ENCODE peak calls at places on chromosomes 2 and 18, in seven cellular contexts. O is adipocyte; Y is CD4-positive, CD25-positive, alpha-beta regulatory T cell; K is A549; D is adrenal gland; U is GM23248; C is CD4-positive, alpha-beta memory T cell. S is an unnamed sample.
A peak's percentile ranks its signal among the peaks of the same experiment; 100 is the strongest.

GRCh38 chr2:131417886-131418285 is 53.9 kb upstream of the RAB6D start:
- DNase-seq in O (no peak), Y (no peak), K (no peak), D (no peak), U (no peak), C (no peak), S (no peak)

GRCh38 chr18:22347624-22348511 is 69.8 kb downstream of the CTAGE1 start:
- DNase-seq in O (peak; percentile 67), Y (no peak), K (no peak), D (peak; percentile 38), U (peak; percentile 57), C (no peak), S (no peak)

GRCh38 chr2:237181844-237182243 is 96.2 kb downstream of the COPS8 start:
- DNase-seq in O (peak; percentile 71), Y (no peak), K (peak; percentile 89), D (peak; percentile 35), U (peak; percentile 90), C (no peak), S (no peak)

GRCh38 chr2:239881031-239881471 is 144.1 kb downstream of the NDUFA10 start:
- DNase-seq in O (no peak), Y (no peak), K (no peak), D (no peak), U (no peak), C (no peak), S (peak; percentile 3)

GRCh38 chr2:201697899-201698298 is 545 bp downstream of the MPP4 start:
- DNase-seq in O (peak; percentile 81), Y (no peak), K (no peak), D (peak; percentile 33), U (peak; percentile 91), C (no peak), S (no peak)

GRCh38 chr2:11899264-11899818 is 152.9 kb downstream of the LPIN1 start:
- DNase-seq in O (peak; percentile 68), Y (no peak), K (no peak), D (no peak), U (peak; percentile 80), C (no peak), S (no peak)

GRCh38 chr2:212956665-212957064 is 194.7 kb downstream of the IKZF2 start:
- DNase-seq in O (peak; percentile 61), Y (no peak), K (no peak), D (no peak), U (no peak), C (no peak), S (no peak)

GRCh38 chr2:182368446-182368845 is 58.4 kb downstream of the PDE1A start:
- DNase-seq in O (peak; percentile 43), Y (no peak), K (peak; percentile 56), D (no peak), U (peak; percentile 78), C (no peak), S (no peak)

GRCh38 chr2:168192839-168193616 is 54.4 kb downstream of the STK39 start:
- DNase-seq in O (no peak), Y (peak; percentile 83), K (no peak), D (no peak), U (no peak), C (peak; percentile 80), S (peak; percentile 82)

GRCh38 chr2:179981085-179981484 is 26.0 kb downstream of the CWC22 start:
- DNase-seq in O (peak; percentile 52), Y (no peak), K (no peak), D (no peak), U (peak; percentile 71), C (no peak), S (no peak)

GRCh38 chr2:134181219-134181618 is 72.7 kb upstream of the MGAT5 start:
- DNase-seq in O (no peak), Y (peak; percentile 84), K (no peak), D (no peak), U (no peak), C (peak; percentile 78), S (peak; percentile 49)

GRCh38 chr2:230934291-230935131 is 9.5 kb upstream of the GPR55 start:
- DNase-seq in O (no peak), Y (no peak), K (no peak), D (no peak), U (no peak), C (no peak), S (no peak)

GRCh38 chr18:6747646-6748045 is 18.1 kb downstream of the ARHGAP28 start:
- DNase-seq in O (peak; percentile 79), Y (no peak), K (no peak), D (no peak), U (peak; percentile 77), C (no peak), S (no peak)

GRCh38 chr18:55290898-55291297 is 297.1 kb downstream of the TCF4 start:
- DNase-seq in O (peak; percentile 42), Y (no peak), K (no peak), D (no peak), U (peak; percentile 56), C (no peak), S (no peak)

GRCh38 chr2:32864337-32864736 is 82.4 kb upstream of the LTBP1 start:
- DNase-seq in O (peak; percentile 90), Y (no peak), K (peak; percentile 21), D (no peak), U (peak; percentile 84), C (no peak), S (no peak)

GRCh38 chr2:75527676-75528075 is 33.1 kb downstream of the EVA1A start:
- DNase-seq in O (peak; percentile 74), Y (no peak), K (no peak), D (no peak), U (peak; percentile 51), C (no peak), S (no peak)

GRCh38 chr2:59888015-59888414 is 665.4 kb downstream of the BCL11A start:
- DNase-seq in O (no peak), Y (peak; percentile 76), K (no peak), D (no peak), U (no peak), C (peak; percentile 46), S (peak; percentile 89)

GRCh38 chr2:235500761-235501662 is 7.2 kb downstream of the AGAP1 start:
- DNase-seq in O (peak; percentile 56), Y (peak; percentile 27), K (no peak), D (no peak), U (peak; percentile 77), C (no peak), S (peak; percentile 12)

GRCh38 chr2:241870611-241871537 is 1.3 kb downstream of the RTP5 start:
- DNase-seq in O (no peak), Y (no peak), K (no peak), D (no peak), U (no peak), C (no peak), S (peak; percentile 85)

GRCh38 chr2:100416397-100416938 is 1.0 kb downstream of the CHST10 start:
- DNase-seq in O (peak; percentile 22), Y (no peak), K (no peak), D (no peak), U (peak; percentile 12), C (no peak), S (no peak)

GRCh38 chr2:157894694-157895450 is 18.7 kb upstream of the ACVR1 start:
- DNase-seq in O (peak; percentile 71), Y (no peak), K (no peak), D (no peak), U (peak; percentile 90), C (no peak), S (no peak)

GRCh38 chr2:134231965-134232340 is 21.9 kb upstream of the MGAT5 start:
- DNase-seq in O (peak; percentile 42), Y (no peak), K (no peak), D (no peak), U (peak; percentile 69), C (no peak), S (no peak)

GRCh38 chr2:94977826-94978225 is 47.7 kb upstream of the MAL start:
- DNase-seq in O (no peak), Y (no peak), K (no peak), D (no peak), U (no peak), C (no peak), S (no peak)

GRCh38 chr2:121489284-121489683 is 41.4 kb upstream of the RNU4ATAC start:
- DNase-seq in O (peak; percentile 52), Y (no peak), K (peak; percentile 42), D (no peak), U (no peak), C (no peak), S (no peak)

GRCh38 chr18:26768388-26768787 is 97.1 kb downstream of the AQP4 start:
- DNase-seq in O (no peak), Y (no peak), K (no peak), D (no peak), U (no peak), C (no peak), S (no peak)

GRCh38 chr18:26772691-26773090 is 92.8 kb downstream of the AQP4 start:
- DNase-seq in O (no peak), Y (no peak), K (no peak), D (no peak), U (no peak), C (no peak), S (no peak)

GRCh38 chr18:26777316-26778053 is 88.0 kb downstream of the AQP4 start:
- DNase-seq in O (no peak), Y (no peak), K (no peak), D (no peak), U (no peak), C (no peak), S (no peak)

GRCh38 chr18:26771524-26771923 is 94.0 kb downstream of the AQP4 start:
- DNase-seq in O (peak; percentile 1), Y (no peak), K (peak; percentile 17), D (peak; percentile 41), U (peak; percentile 44), C (no peak), S (peak; percentile 45)
- H3K4me1 ChIP-seq in O (peaks cover 2% of the 10 kb centered on the region), Y (no peaks in the 10 kb centered on the region), K (no peaks in the 10 kb centered on the region), D (no peaks in the 10 kb centered on the region), U (no peaks in the 10 kb centered on the region), C (no peaks in the 10 kb centered on the region), S (peaks cover 4% of the 10 kb centered on the region)

GRCh38 chr2:54975598-54976507 is 74.4 kb downstream of the RTN4 start:
- DNase-seq in O (no peak), Y (no peak), K (no peak), D (no peak), U (no peak), C (no peak), S (no peak)
- H3K4me1 ChIP-seq in O (peaks cover 68% of the 10 kb centered on the region), Y (peaks cover 11% of the 10 kb centered on the region), K (peaks cover 19% of the 10 kb centered on the region), D (peaks cover 53% of the 10 kb centered on the region), U (peaks cover 36% of the 10 kb centered on the region), C (peaks cover 16% of the 10 kb centered on the region), S (no peaks in the 10 kb centered on the region)

GRCh38 chr2:42100696-42101585 is 53.1 kb downstream of the PKDCC start:
- DNase-seq in O (peak; percentile 84), Y (peak; percentile 63), K (no peak), D (peak; percentile 54), U (peak; percentile 80), C (peak; percentile 73), S (no peak)
- H3K4me1 ChIP-seq in O (peaks cover 25% of the 10 kb centered on the region), Y (peaks cover 85% of the 10 kb centered on the region), K (peaks cover 19% of the 10 kb centered on the region), D (peaks cover 37% of the 10 kb centered on the region), U (peaks cover 8% of the 10 kb centered on the region), C (peaks cover 94% of the 10 kb centered on the region), S (peaks cover 17% of the 10 kb centered on the region)

GRCh38 chr2:101740555-101740964 is 43.1 kb downstream of the MAP4K4 start:
- DNase-seq in O (no peak), Y (no peak), K (no peak), D (no peak), U (no peak), C (no peak), S (no peak)
- H3K4me1 ChIP-seq in O (peaks cover 40% of the 10 kb centered on the region), Y (peaks cover 70% of the 10 kb centered on the region), K (peaks cover 76% of the 10 kb centered on the region), D (peaks cover 51% of the 10 kb centered on the region), U (peaks cover 79% of the 10 kb centered on the region), C (peaks cover 88% of the 10 kb centered on the region), S (peaks cover 14% of the 10 kb centered on the region)

DNA sequence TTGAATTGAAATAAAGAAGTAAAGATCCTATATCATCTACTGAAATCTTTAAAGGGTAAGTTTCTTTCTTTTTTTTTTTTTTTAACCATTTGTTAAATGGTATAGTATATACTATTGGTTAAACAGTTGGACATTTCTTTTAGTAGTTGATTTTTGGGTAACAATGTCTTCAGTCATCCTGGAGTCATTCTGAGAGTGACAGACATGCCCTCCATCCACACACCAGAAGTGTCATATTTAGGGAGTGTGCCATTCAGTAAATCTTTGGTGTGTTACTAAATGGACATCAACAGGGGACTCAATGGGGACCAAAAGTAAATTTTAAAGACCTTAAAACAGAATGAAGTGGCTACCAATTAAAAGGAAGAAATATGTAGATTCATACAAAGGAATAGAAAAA is 50.8 kb upstream of the SLC39A10 start:
- DNase-seq in O (no peak), Y (no peak), K (no peak), D (no peak), U (no peak), C (no peak), S (no peak)
- H3K4me1 ChIP-seq in O (peaks cover 6% of the 10 kb centered on the region), Y (no peaks in the 10 kb centered on the region), K (peaks cover 12% of the 10 kb centered on the region), D (no peaks in the 10 kb centered on the region), U (peaks cover 5% of the 10 kb centered on the region), C (peaks cover 6% of the 10 kb centered on the region), S (no peaks in the 10 kb centered on the region)

S was measured in DND-41.